ENCODE peak calls at places on chromosomes 6 and 20, in ten cellular contexts. One of them, this sample, is unnamed.

GRCh38 chr20:31813611-31814010 is 5.5 kb upstream of the MYLK2 start:
- DNase-seq in mammary epithelial cell: no peak
- DNase-seq in activated B cell treated with CpG ODN at 0.5 μM for 24 hours: no peak
- DNase-seq in kidney: no peak
- DNase-seq in GM23338: no peak
- DNase-seq in cardiac fibroblast: no peak
- DNase-seq in coronary artery: peak; percentile 40
- DNase-seq in glutamatergic neuron: no peak
- DNase-seq in WTC11: no peak
- DNase-seq in cardiac muscle cell: no peak
- DNase-seq in this sample: no peak

GRCh38 chr6:37696220-37696840 is 1.4 kb downstream of the MDGA1 start:
- DNase-seq in mammary epithelial cell: peak; percentile 33
- DNase-seq in activated B cell treated with CpG ODN at 0.5 μM for 24 hours: peak; percentile 39
- DNase-seq in kidney: peak; percentile 82
- DNase-seq in GM23338: peak; percentile 56
- DNase-seq in cardiac fibroblast: peak; percentile 49
- DNase-seq in coronary artery: no peak
- DNase-seq in glutamatergic neuron: peak; percentile 49
- DNase-seq in WTC11: peak; percentile 45
- DNase-seq in cardiac muscle cell: peak; percentile 59
- DNase-seq in this sample: peak; percentile 48

GRCh38 chr6:146543940-146544661 is 468 bp downstream of the RAB32 start:
- DNase-seq in mammary epithelial cell: peak; percentile 48
- DNase-seq in activated B cell treated with CpG ODN at 0.5 μM for 24 hours: no peak
- DNase-seq in kidney: peak; percentile 87
- DNase-seq in GM23338: peak; percentile 60
- DNase-seq in cardiac fibroblast: peak; percentile 57
- DNase-seq in coronary artery: peak; percentile 83
- DNase-seq in glutamatergic neuron: peak; percentile 47
- DNase-seq in WTC11: peak; percentile 27
- DNase-seq in cardiac muscle cell: peak; percentile 60
- DNase-seq in this sample: peak; percentile 41

GRCh38 chr20:844473-845225 is 11.1 kb downstream of the FAM110A start:
- DNase-seq in mammary epithelial cell: peak; percentile 91
- DNase-seq in activated B cell treated with CpG ODN at 0.5 μM for 24 hours: peak; percentile 64
- DNase-seq in kidney: peak; percentile 97
- DNase-seq in GM23338: peak; percentile 98
- DNase-seq in cardiac fibroblast: peak; percentile 95
- DNase-seq in coronary artery: peak; percentile 85
- DNase-seq in glutamatergic neuron: peak; percentile 91
- DNase-seq in WTC11: peak; percentile 92
- DNase-seq in cardiac muscle cell: peak; percentile 95
- DNase-seq in this sample: peak; percentile 77

GRCh38 chr6:120122401-120122800 is 772.8 kb upstream of the MAN1A1 start:
- DNase-seq in mammary epithelial cell: no peak
- DNase-seq in activated B cell treated with CpG ODN at 0.5 μM for 24 hours: no peak
- DNase-seq in kidney: no peak
- DNase-seq in GM23338: no peak
- DNase-seq in cardiac fibroblast: no peak
- DNase-seq in coronary artery: no peak
- DNase-seq in glutamatergic neuron: no peak
- DNase-seq in WTC11: no peak
- DNase-seq in cardiac muscle cell: no peak
- DNase-seq in this sample: no peak

GRCh38 chr20:45611054-45611453 is 18.5 kb upstream of the WFDC10A start:
- DNase-seq in mammary epithelial cell: peak; percentile 97
- DNase-seq in activated B cell treated with CpG ODN at 0.5 μM for 24 hours: no peak
- DNase-seq in kidney: no peak
- DNase-seq in GM23338: no peak
- DNase-seq in cardiac fibroblast: peak; percentile 43
- DNase-seq in coronary artery: no peak
- DNase-seq in glutamatergic neuron: no peak
- DNase-seq in WTC11: no peak
- DNase-seq in cardiac muscle cell: peak; percentile 78
- DNase-seq in this sample: no peak

GRCh38 chr6:82704048-82704447 is 340.4 kb downstream of the TPBG start:
- DNase-seq in mammary epithelial cell: no peak
- DNase-seq in activated B cell treated with CpG ODN at 0.5 μM for 24 hours: no peak
- DNase-seq in kidney: no peak
- DNase-seq in GM23338: no peak
- DNase-seq in cardiac fibroblast: no peak
- DNase-seq in coronary artery: no peak
- DNase-seq in glutamatergic neuron: no peak
- DNase-seq in WTC11: no peak
- DNase-seq in cardiac muscle cell: no peak
- DNase-seq in this sample: no peak

GRCh38 chr6:170175644-170176620 is 114.9 kb downstream of the DLL1 start:
- DNase-seq in mammary epithelial cell: no peak
- DNase-seq in activated B cell treated with CpG ODN at 0.5 μM for 24 hours: no peak
- DNase-seq in kidney: peak; percentile 79
- DNase-seq in GM23338: no peak
- DNase-seq in cardiac fibroblast: no peak
- DNase-seq in coronary artery: peak; percentile 58
- DNase-seq in glutamatergic neuron: no peak
- DNase-seq in WTC11: no peak
- DNase-seq in cardiac muscle cell: no peak
- DNase-seq in this sample: no peak

GRCh38 chr6:155959898-155960297 is 504.3 kb upstream of the NOX3 start:
- DNase-seq in mammary epithelial cell: no peak
- DNase-seq in activated B cell treated with CpG ODN at 0.5 μM for 24 hours: no peak
- DNase-seq in kidney: no peak
- DNase-seq in GM23338: no peak
- DNase-seq in cardiac fibroblast: no peak
- DNase-seq in coronary artery: no peak
- DNase-seq in glutamatergic neuron: no peak
- DNase-seq in WTC11: no peak
- DNase-seq in cardiac muscle cell: no peak
- DNase-seq in this sample: no peak

GRCh38 chr6:121505284-121505683 is 69.8 kb downstream of the GJA1 start:
- DNase-seq in mammary epithelial cell: no peak
- DNase-seq in activated B cell treated with CpG ODN at 0.5 μM for 24 hours: no peak
- DNase-seq in kidney: no peak
- DNase-seq in GM23338: no peak
- DNase-seq in cardiac fibroblast: no peak
- DNase-seq in coronary artery: no peak
- DNase-seq in glutamatergic neuron: no peak
- DNase-seq in WTC11: no peak
- DNase-seq in cardiac muscle cell: no peak
- DNase-seq in this sample: no peak

GRCh38 chr6:2875840-2876207 is 27.3 kb downstream of the SERPINB9 start:
- DNase-seq in mammary epithelial cell: no peak
- DNase-seq in activated B cell treated with CpG ODN at 0.5 μM for 24 hours: peak; percentile 63
- DNase-seq in kidney: peak; percentile 85
- DNase-seq in GM23338: peak; percentile 70
- DNase-seq in cardiac fibroblast: no peak
- DNase-seq in coronary artery: no peak
- DNase-seq in glutamatergic neuron: no peak
- DNase-seq in WTC11: peak; percentile 43
- DNase-seq in cardiac muscle cell: peak; percentile 19
- DNase-seq in this sample: no peak

GRCh38 chr20:48879609-48880008 is 41.9 kb upstream of the ARFGEF2 start:
- DNase-seq in mammary epithelial cell: no peak
- DNase-seq in activated B cell treated with CpG ODN at 0.5 μM for 24 hours: no peak
- DNase-seq in kidney: no peak
- DNase-seq in GM23338: no peak
- DNase-seq in cardiac fibroblast: peak; percentile 39
- DNase-seq in coronary artery: no peak
- DNase-seq in glutamatergic neuron: no peak
- DNase-seq in WTC11: no peak
- DNase-seq in cardiac muscle cell: peak; percentile 40
- DNase-seq in this sample: no peak

GRCh38 chr6:52127957-52128356 is 40.5 kb upstream of the PKHD1 start:
- DNase-seq in mammary epithelial cell: no peak
- DNase-seq in activated B cell treated with CpG ODN at 0.5 μM for 24 hours: no peak
- DNase-seq in kidney: no peak
- DNase-seq in GM23338: no peak
- DNase-seq in cardiac fibroblast: no peak
- DNase-seq in coronary artery: no peak
- DNase-seq in glutamatergic neuron: no peak
- DNase-seq in WTC11: no peak
- DNase-seq in cardiac muscle cell: no peak
- DNase-seq in this sample: no peak

GRCh38 chr6:160010067-160010466 is 41.2 kb downstream of the IGF2R start:
- DNase-seq in mammary epithelial cell: no peak
- DNase-seq in activated B cell treated with CpG ODN at 0.5 μM for 24 hours: no peak
- DNase-seq in kidney: no peak
- DNase-seq in GM23338: no peak
- DNase-seq in cardiac fibroblast: peak; percentile 79
- DNase-seq in coronary artery: no peak
- DNase-seq in glutamatergic neuron: no peak
- DNase-seq in WTC11: no peak
- DNase-seq in cardiac muscle cell: peak; percentile 92
- DNase-seq in this sample: no peak

GRCh38 chr6:160013987-160014868 is 45.3 kb downstream of the IGF2R start:
- DNase-seq in mammary epithelial cell: no peak
- DNase-seq in activated B cell treated with CpG ODN at 0.5 μM for 24 hours: no peak
- DNase-seq in kidney: no peak
- DNase-seq in GM23338: no peak
- DNase-seq in cardiac fibroblast: no peak
- DNase-seq in coronary artery: no peak
- DNase-seq in glutamatergic neuron: no peak
- DNase-seq in WTC11: no peak
- DNase-seq in cardiac muscle cell: peak; percentile 12
- DNase-seq in this sample: no peak

GRCh38 chr6:160014869-160015182 is 45.9 kb downstream of the IGF2R start:
- DNase-seq in mammary epithelial cell: no peak
- DNase-seq in activated B cell treated with CpG ODN at 0.5 μM for 24 hours: no peak
- DNase-seq in kidney: no peak
- DNase-seq in GM23338: no peak
- DNase-seq in cardiac fibroblast: no peak
- DNase-seq in coronary artery: no peak
- DNase-seq in glutamatergic neuron: no peak
- DNase-seq in WTC11: no peak
- DNase-seq in cardiac muscle cell: no peak
- DNase-seq in this sample: no peak

GRCh38 chr6:160015778-160016684 is 47.1 kb downstream of the IGF2R start:
- DNase-seq in mammary epithelial cell: no peak
- DNase-seq in activated B cell treated with CpG ODN at 0.5 μM for 24 hours: no peak
- DNase-seq in kidney: no peak
- DNase-seq in GM23338: no peak
- DNase-seq in cardiac fibroblast: no peak
- DNase-seq in coronary artery: no peak
- DNase-seq in glutamatergic neuron: no peak
- DNase-seq in WTC11: no peak
- DNase-seq in cardiac muscle cell: no peak
- DNase-seq in this sample: no peak
- TF ChIP-seq CTCF in mammary epithelial cell: no peak
- TF ChIP-seq CTCF in activated B cell treated with CpG ODN at 0.5 μM for 24 hours: no peak
- TF ChIP-seq CTCF in kidney: no peak
- TF ChIP-seq CTCF in GM23338: no peak
- TF ChIP-seq CTCF in cardiac fibroblast: no peak
- TF ChIP-seq CTCF in coronary artery: no peak
- TF ChIP-seq CTCF in glutamatergic neuron: no peak
- TF ChIP-seq CTCF in WTC11: no peak
- TF ChIP-seq CTCF in cardiac muscle cell: no peak
- TF ChIP-seq CTCF in this sample: no peak

DNA sequence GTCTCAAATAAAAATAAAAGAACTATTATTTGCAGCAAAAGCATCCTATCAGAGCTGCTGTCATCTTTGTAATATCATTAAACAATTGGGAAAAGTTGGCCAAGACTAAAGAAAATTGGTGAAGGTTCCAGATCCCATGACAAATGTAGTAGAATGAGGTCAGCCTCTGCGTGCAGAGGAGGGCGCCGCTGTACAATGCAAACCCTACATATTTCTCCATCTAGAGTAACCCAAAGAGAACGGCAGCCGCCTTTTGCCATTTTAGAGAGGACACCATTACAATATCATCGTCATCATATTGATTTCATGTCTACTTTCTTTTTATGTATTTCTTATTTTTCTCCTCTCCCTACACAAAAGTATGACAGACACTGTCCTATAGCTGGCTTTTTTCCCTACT is 59.5 kb downstream of the ZMYND8 start:
- DNase-seq in mammary epithelial cell: no peak
- DNase-seq in activated B cell treated with CpG ODN at 0.5 μM for 24 hours: no peak
- DNase-seq in kidney: no peak
- DNase-seq in GM23338: peak; percentile 30
- DNase-seq in cardiac fibroblast: peak; percentile 43
- DNase-seq in coronary artery: no peak
- DNase-seq in glutamatergic neuron: no peak
- DNase-seq in WTC11: no peak
- DNase-seq in cardiac muscle cell: peak; percentile 35
- DNase-seq in this sample: no peak
- TF ChIP-seq CTCF in mammary epithelial cell: no peak
- TF ChIP-seq CTCF in activated B cell treated with CpG ODN at 0.5 μM for 24 hours: no peak
- TF ChIP-seq CTCF in kidney: no peak
- TF ChIP-seq CTCF in GM23338: peak; percentile 38
- TF ChIP-seq CTCF in cardiac fibroblast: no peak
- TF ChIP-seq CTCF in coronary artery: no peak
- TF ChIP-seq CTCF in glutamatergic neuron: no peak
- TF ChIP-seq CTCF in WTC11: no peak
- TF ChIP-seq CTCF in cardiac muscle cell: peak; percentile 14
- TF ChIP-seq CTCF in this sample: no peak

DNA sequence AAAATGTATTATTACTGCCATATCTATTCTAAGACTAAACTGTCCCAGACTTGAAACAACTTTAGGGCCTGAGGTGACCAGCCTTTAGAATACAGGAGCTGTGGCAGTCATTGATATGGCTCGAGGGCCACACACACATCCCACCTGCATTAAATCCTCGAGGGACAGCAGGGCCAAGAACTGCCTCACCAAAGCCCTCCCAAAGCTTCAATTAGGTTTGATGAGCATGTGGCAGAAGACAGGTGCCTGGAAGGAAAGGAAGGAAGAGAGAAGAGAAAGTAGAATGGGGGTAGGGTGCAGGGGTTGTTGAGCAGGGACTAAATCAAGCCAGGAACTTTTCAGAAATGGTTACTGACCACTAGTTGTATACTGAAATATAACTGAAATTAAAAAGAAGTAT is 115.0 kb downstream of the PDSS2 start:
- DNase-seq in mammary epithelial cell: no peak
- DNase-seq in activated B cell treated with CpG ODN at 0.5 μM for 24 hours: no peak
- DNase-seq in kidney: no peak
- DNase-seq in GM23338: no peak
- DNase-seq in cardiac fibroblast: no peak
- DNase-seq in coronary artery: no peak
- DNase-seq in glutamatergic neuron: no peak
- DNase-seq in WTC11: no peak
- DNase-seq in cardiac muscle cell: no peak
- DNase-seq in this sample: no peak
- TF ChIP-seq CTCF in mammary epithelial cell: no peak
- TF ChIP-seq CTCF in activated B cell treated with CpG ODN at 0.5 μM for 24 hours: no peak
- TF ChIP-seq CTCF in kidney: no peak
- TF ChIP-seq CTCF in GM23338: no peak
- TF ChIP-seq CTCF in cardiac fibroblast: no peak
- TF ChIP-seq CTCF in coronary artery: no peak
- TF ChIP-seq CTCF in glutamatergic neuron: no peak
- TF ChIP-seq CTCF in WTC11: no peak
- TF ChIP-seq CTCF in cardiac muscle cell: no peak
- TF ChIP-seq CTCF in this sample: no peak

GRCh38 chr6:22699046-22699639 is 129.8 kb downstream of the HDGFL1 start:
- DNase-seq in mammary epithelial cell: no peak
- DNase-seq in activated B cell treated with CpG ODN at 0.5 μM for 24 hours: no peak
- DNase-seq in kidney: no peak
- DNase-seq in GM23338: peak; percentile 10
- DNase-seq in cardiac fibroblast: no peak
- DNase-seq in coronary artery: no peak
- DNase-seq in glutamatergic neuron: no peak
- DNase-seq in WTC11: no peak
- DNase-seq in cardiac muscle cell: no peak
- DNase-seq in this sample: peak; percentile 4

GRCh38 chr6:22690446-22690845 is 121.1 kb downstream of the HDGFL1 start:
- DNase-seq in mammary epithelial cell: no peak
- DNase-seq in activated B cell treated with CpG ODN at 0.5 μM for 24 hours: no peak
- DNase-seq in kidney: no peak
- DNase-seq in GM23338: no peak
- DNase-seq in cardiac fibroblast: no peak
- DNase-seq in coronary artery: no peak
- DNase-seq in glutamatergic neuron: no peak
- DNase-seq in WTC11: no peak
- DNase-seq in cardiac muscle cell: no peak
- DNase-seq in this sample: no peak

GRCh38 chr6:22694092-22694724 is 124.8 kb downstream of the HDGFL1 start:
- DNase-seq in mammary epithelial cell: no peak
- DNase-seq in activated B cell treated with CpG ODN at 0.5 μM for 24 hours: no peak
- DNase-seq in kidney: no peak
- DNase-seq in GM23338: no peak
- DNase-seq in cardiac fibroblast: no peak
- DNase-seq in coronary artery: no peak
- DNase-seq in glutamatergic neuron: no peak
- DNase-seq in WTC11: no peak
- DNase-seq in cardiac muscle cell: no peak
- DNase-seq in this sample: no peak
- TF ChIP-seq CTCF in mammary epithelial cell: no peak
- TF ChIP-seq CTCF in activated B cell treated with CpG ODN at 0.5 μM for 24 hours: no peak
- TF ChIP-seq CTCF in kidney: no peak
- TF ChIP-seq CTCF in GM23338: no peak
- TF ChIP-seq CTCF in cardiac fibroblast: no peak
- TF ChIP-seq CTCF in coronary artery: no peak
- TF ChIP-seq CTCF in glutamatergic neuron: no peak
- TF ChIP-seq CTCF in WTC11: no peak
- TF ChIP-seq CTCF in cardiac muscle cell: no peak
- TF ChIP-seq CTCF in this sample: no peak

This sample was measured in endothelial cell.